ENCODE peak calls at places on chromosomes 11 and 22, in nine cellular contexts. P, Y, F, J, X, C, M, W and Z are unnamed samples.

GRCh38 chr11:94809251-94809650 is 41.1 kb downstream of the AMOTL1 start:
- DNase-seq in P (no peak), Y (no peak), F (peak; percentile 24), J (no peak), X (no peak), C (no peak), M (no peak), W (no peak), Z (no peak)

GRCh38 chr11:124669193-124669592 is 4.3 kb downstream of the SIAE start:
- DNase-seq in P (peak; percentile 49), Y (peak; percentile 73), F (peak; percentile 62), J (no peak), X (peak; percentile 28), C (no peak), M (peak; percentile 51), W (peak; percentile 33), Z (peak; percentile 70)

GRCh38 chr11:55658031-55658573 is 3.9 kb upstream of the OR4C6 start:
- DNase-seq in P (no peak), Y (no peak), F (no peak), J (peak; percentile 59), X (no peak), C (no peak), M (no peak), W (no peak), Z (no peak)

GRCh38 chr11:123654566-123655081 is at the start of gene SCN3B:
- DNase-seq in P (peak; percentile 72), Y (peak; percentile 99), F (peak; percentile 90), J (no peak), X (no peak), C (no peak), M (peak; percentile 10), W (peak; percentile 24), Z (peak; percentile 87)

GRCh38 chr22:38504731-38505594 is 1.1 kb downstream of the DDX17 start:
- DNase-seq in P (no peak), Y (peak; percentile 11), F (peak; percentile 53), J (no peak), X (no peak), C (peak; percentile 63), M (no peak), W (peak; percentile 53), Z (peak; percentile 23)

GRCh38 chr22:26648011-26648497 is 9.3 kb upstream of the MIAT start:
- DNase-seq in P (no peak), Y (peak; percentile 39), F (peak; percentile 89), J (no peak), X (no peak), C (no peak), M (no peak), W (no peak), Z (no peak)

GRCh38 chr11:75073459-75074190 is 23.1 kb downstream of the OR2AT4 start:
- DNase-seq in P (no peak), Y (no peak), F (peak; percentile 38), J (no peak), X (no peak), C (no peak), M (no peak), W (peak; percentile 7), Z (peak; percentile 30)

GRCh38 chr11:14213006-14213405 is 146.0 kb downstream of the RRAS2 start:
- DNase-seq in P (no peak), Y (no peak), F (no peak), J (no peak), X (no peak), C (no peak), M (no peak), W (no peak), Z (no peak)

GRCh38 chr11:10394229-10395100 is 60.6 kb upstream of the AMPD3 start:
- DNase-seq in P (peak; percentile 80), Y (peak; percentile 72), F (no peak), J (no peak), X (no peak), C (no peak), M (no peak), W (peak; percentile 62), Z (no peak)

GRCh38 chr22:50169774-50170341 is 673 bp upstream of the PANX2 start:
- DNase-seq in P (no peak), Y (peak; percentile 80), F (peak; percentile 48), J (no peak), X (no peak), C (no peak), M (no peak), W (no peak), Z (peak; percentile 84)

GRCh38 chr22:30226192-30226832 is 20.2 kb downstream of the LIF start:
- DNase-seq in P (peak; percentile 58), Y (no peak), F (no peak), J (no peak), X (no peak), C (no peak), M (no peak), W (peak; percentile 44), Z (no peak)

GRCh38 chr11:116962108-116962507 is 124.7 kb upstream of the APOA1 start:
- DNase-seq in P (no peak), Y (no peak), F (peak; percentile 13), J (no peak), X (no peak), C (no peak), M (no peak), W (no peak), Z (no peak)

GRCh38 chr11:75888391-75888790 is 73.4 kb downstream of the UVRAG start:
- DNase-seq in P (no peak), Y (no peak), F (no peak), J (no peak), X (no peak), C (no peak), M (no peak), W (no peak), Z (no peak)

GRCh38 chr11:11020747-11021149 is 162.9 kb upstream of the ZBED5 start:
- DNase-seq in P (no peak), Y (peak; percentile 34), F (peak; percentile 41), J (no peak), X (no peak), C (no peak), M (no peak), W (no peak), Z (peak; percentile 31)

DNA sequence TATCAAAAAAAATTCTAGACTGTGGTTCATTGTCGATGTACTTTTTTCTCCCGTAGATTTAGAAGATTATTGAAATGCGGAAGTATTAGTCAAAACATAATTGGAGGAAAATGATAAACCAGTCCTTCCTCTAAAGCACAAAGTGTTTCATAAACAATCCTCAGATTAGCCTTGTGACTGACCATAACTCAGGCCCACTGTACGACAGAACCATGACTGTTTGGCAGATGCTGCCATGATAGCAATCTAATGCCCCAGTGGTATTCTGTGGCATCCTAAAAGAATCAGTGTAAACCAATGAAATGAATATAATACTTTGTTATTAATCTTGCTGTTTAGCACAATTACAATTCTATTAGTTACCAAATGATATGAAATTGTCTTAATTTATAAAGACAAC is 127.0 kb upstream of the CTSC start:
- DNase-seq in P (no peak), Y (no peak), F (no peak), J (no peak), X (no peak), C (no peak), M (no peak), W (no peak), Z (no peak)
- TF ChIP-seq REST in P (no peak), Y (no peak), F (no peak), J (no peak), X (no peak), C (no peak), M (no peak), W (no peak), Z (no peak)

GRCh38 chr22:36245805-36246356 is 6.6 kb upstream of the APOL2 start:
- DNase-seq in P (no peak), Y (no peak), F (no peak), J (no peak), X (no peak), C (no peak), M (no peak), W (no peak), Z (no peak)

GRCh38 chr22:36249160-36249559 is 3.8 kb upstream of the APOL1 start:
- DNase-seq in P (no peak), Y (no peak), F (no peak), J (no peak), X (no peak), C (no peak), M (no peak), W (no peak), Z (no peak)

GRCh38 chr22:36246718-36247117 is 6.2 kb upstream of the APOL1 start:
- DNase-seq in P (no peak), Y (no peak), F (no peak), J (no peak), X (no peak), C (no peak), M (no peak), W (no peak), Z (no peak)

GRCh38 chr22:36243996-36244395 is 4.7 kb upstream of the APOL2 start:
- DNase-seq in P (no peak), Y (no peak), F (no peak), J (no peak), X (no peak), C (no peak), M (no peak), W (no peak), Z (no peak)

DNA sequence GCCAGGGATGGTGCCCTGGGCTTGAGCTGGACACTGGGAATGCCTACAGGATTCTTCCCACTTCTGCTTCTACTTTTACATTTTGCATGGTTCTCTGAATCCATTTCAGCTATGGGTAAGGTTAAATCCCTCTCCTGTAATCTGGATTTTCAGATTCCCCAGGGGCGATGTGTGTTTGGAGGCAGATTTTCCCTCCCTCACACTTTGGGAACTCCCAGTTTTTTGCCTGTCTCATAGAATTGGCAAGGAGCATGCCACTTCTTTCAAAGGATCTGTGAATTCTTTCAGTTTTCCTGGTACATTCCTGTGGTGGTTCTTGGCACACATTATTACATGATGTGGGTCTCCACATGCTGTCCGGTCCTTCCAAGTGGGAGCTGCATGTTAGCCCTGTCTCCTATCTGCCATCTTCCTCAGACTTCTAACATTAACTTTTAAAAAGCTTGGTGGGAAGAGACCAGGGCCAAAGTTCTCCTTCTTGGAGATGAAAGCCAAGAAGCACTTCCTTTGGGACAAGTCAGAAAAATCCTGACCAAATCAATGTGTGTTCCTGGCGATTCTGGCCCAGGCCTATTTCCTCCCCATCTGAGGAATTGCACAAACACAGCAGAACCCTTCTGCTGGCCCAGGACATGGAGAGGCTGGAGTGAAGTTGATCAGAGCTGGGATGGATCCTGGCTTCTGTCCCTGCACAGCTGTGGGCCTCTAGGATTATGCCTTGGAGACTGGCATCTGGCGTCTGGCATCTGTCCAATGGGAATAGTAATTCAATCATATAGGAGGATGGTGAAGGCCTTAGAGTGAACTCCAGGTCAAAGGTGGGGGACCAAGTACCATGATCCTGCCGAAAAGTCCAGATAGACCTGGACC is 5.4 kb upstream of the APOL2 start:
- DNase-seq in P (no peak), Y (no peak), F (no peak), J (no peak), X (no peak), C (no peak), M (no peak), W (no peak), Z (no peak)
- TF ChIP-seq REST in P (no peak), Y (no peak), F (no peak), J (no peak), X (no peak), C (no peak), M (no peak), W (no peak), Z (no peak)

GRCh38 chr22:43109921-43110443 is 568 bp upstream of the BIK start:
- DNase-seq in P (no peak), Y (no peak), F (peak; percentile 55), J (no peak), X (no peak), C (no peak), M (no peak), W (no peak), Z (peak; percentile 32)
- TF ChIP-seq REST in P (no peak), Y (no peak), F (no peak), J (no peak), X (no peak), C (no peak), M (no peak), W (no peak), Z (no peak)

GRCh38 chr11:126499124-126499752 is 143.8 kb downstream of the ST3GAL4 start:
- DNase-seq in P (no peak), Y (no peak), F (no peak), J (no peak), X (no peak), C (no peak), M (no peak), W (no peak), Z (no peak)
- TF ChIP-seq REST in P (no peak), Y (no peak), F (no peak), J (no peak), X (no peak), C (no peak), M (no peak), W (no peak), Z (no peak)